ENCODE peak calls at places on chromosomes 11 and 22, in ten cellular contexts. D is activated CD8-positive, alpha-beta T cell treated with anti-CD3 and anti-CD28 coated beads for 36 hours; W is small intestine; K is non-pigmented ciliary epithelial cell; V is NCI-H2171; Q is mammary epithelial cell; H is GM04503; O is activated T-cell treated with anti-CD3 and anti-CD28 coated beads, Interleukin-2, amount 50 U/mL, for 24 hours; J is naive thymus-derived CD4-positive, alpha-beta T cell; T is EH. G is an unnamed sample.

GRCh38 chr11:122103366-122103765 is 12.6 kb downstream of the BLID start:
- DNase-seq in D (no peak), O (no peak), J (no peak), K (no peak), W (no peak), Q (peak), V (no peak), H (no peak), T (peak), G (no peak)

GRCh38 chr22:33922268-33922667 is 2.0 kb upstream of the LARGE1 start:
- DNase-seq in W (peak), J (no peak), D (peak), Q (peak), O (peak), K (no peak), H (no peak), V (no peak), T (peak), G (no peak)

GRCh38 chr11:124880958-124881357 is 15.7 kb downstream of the ROBO3 start:
- DNase-seq in V (no peak), J (no peak), H (no peak), O (no peak), K (no peak), T (no peak), W (no peak), D (no peak), Q (no peak), G (no peak)

GRCh38 chr22:37538590-37539357 is 19.6 kb upstream of the CARD10 start:
- DNase-seq in J (peak), Q (peak), O (peak), W (peak), D (peak), K (peak), T (peak), H (no peak), V (peak), G (peak)

GRCh38 chr11:73652046-73652730 is 5.8 kb downstream of the PLEKHB1 start:
- DNase-seq in J (no peak), Q (peak), T (no peak), V (no peak), D (no peak), H (no peak), W (peak), K (no peak), O (no peak), G (no peak)

GRCh38 chr11:98979212-98979611 is 41.5 kb upstream of the CNTN5 start:
- DNase-seq in K (no peak), W (no peak), V (no peak), D (no peak), J (no peak), Q (no peak), T (no peak), H (no peak), O (no peak), G (no peak)

GRCh38 chr11:850777-851762 is 8.4 kb downstream of the TSPAN4 start:
- DNase-seq in J (no peak), O (no peak), D (peak), H (no peak), Q (no peak), K (no peak), W (no peak), V (peak), T (no peak), G (no peak)

GRCh38 chr22:32233091-32233490 is 22.1 kb downstream of the SLC5A4 start:
- DNase-seq in J (no peak), V (no peak), D (no peak), K (no peak), Q (no peak), W (no peak), T (no peak), H (no peak), O (no peak), G (no peak)

GRCh38 chr22:32695451-32695891 is 106.0 kb upstream of the TIMP3 start:
- DNase-seq in T (peak), Q (peak), V (no peak), D (no peak), K (peak), J (no peak), O (no peak), H (peak), W (peak), G (peak)

GRCh38 chr11:71255323-71255722 is 2.9 kb upstream of the SHANK2 start:
- DNase-seq in W (peak), Q (peak), O (no peak), V (no peak), D (no peak), K (no peak), J (no peak), T (no peak), H (no peak), G (no peak)

GRCh38 chr11:97938789-97939188 is 1082.0 kb upstream of the CNTN5 start:
- DNase-seq in D (no peak), T (no peak), J (no peak), O (no peak), W (no peak), V (no peak), Q (no peak), H (no peak), K (no peak), G (no peak)

GRCh38 chr22:23781065-23781464 is 5.7 kb upstream of the SMARCB1 start:
- DNase-seq in D (no peak), K (no peak), W (no peak), T (no peak), H (no peak), Q (no peak), V (no peak), O (no peak), J (no peak), G (no peak)

GRCh38 chr11:130475426-130476053 is 27.1 kb downstream of the ADAMTS15 start:
- DNase-seq in J (no peak), D (no peak), T (no peak), O (no peak), H (no peak), Q (no peak), K (no peak), W (no peak), V (no peak), G (no peak)

GRCh38 chr11:88352139-88352538 is 14.6 kb upstream of the CTSC start:
- DNase-seq in V (no peak), J (no peak), T (peak), D (no peak), K (peak), O (no peak), Q (peak), W (no peak), H (no peak), G (peak)

GRCh38 chr11:92979176-92979575 is 9.7 kb downstream of the MTNR1B start:
- DNase-seq in K (peak), H (no peak), Q (peak), W (no peak), J (no peak), O (no peak), T (peak), V (no peak), D (no peak), G (peak)

GRCh38 chr22:24450600-24450999 is 23.2 kb downstream of the ADORA2A start:
- DNase-seq in D (no peak), T (no peak), K (no peak), H (no peak), Q (no peak), V (no peak), J (no peak), O (no peak), W (no peak), G (no peak)

GRCh38 chr11:31689559-31689958 is 121.6 kb downstream of the PAX6 start:
- DNase-seq in D (no peak), J (no peak), Q (no peak), K (no peak), W (no peak), H (no peak), T (no peak), O (no peak), V (peak), G (no peak)

GRCh38 chr11:59756845-59757244 is 1.7 kb downstream of the STX3 start:
- DNase-seq in Q (peak), J (no peak), W (peak), H (no peak), V (no peak), T (peak), O (no peak), K (no peak), D (peak), G (peak)

GRCh38 chr11:78218707-78219492 is 30.2 kb downstream of the USP35 start:
- DNase-seq in V (no peak), O (no peak), K (no peak), Q (no peak), J (peak), W (no peak), T (no peak), D (no peak), H (no peak), G (no peak)

GRCh38 chr11:64568041-64568571 is 22.9 kb upstream of the SLC22A12 start:
- DNase-seq in K (no peak), H (no peak), Q (no peak), J (no peak), D (no peak), W (no peak), T (no peak), V (no peak), O (no peak), G (no peak)

GRCh38 chr11:113488931-113489351 is 13.7 kb upstream of the DRD2 start:
- DNase-seq in J (no peak), D (no peak), Q (peak), H (no peak), T (no peak), O (no peak), W (no peak), V (no peak), K (no peak), G (no peak)

GRCh38 chr22:40040927-40041326 is 46.2 kb downstream of the FAM83F start:
- DNase-seq in Q (peak), O (no peak), H (no peak), K (no peak), V (peak), T (peak), D (no peak), W (no peak), J (no peak), G (peak)

GRCh38 chr11:73734996-73735395 is 25.9 kb downstream of the RAB6A start:
- DNase-seq in D (no peak), O (no peak), J (no peak), K (no peak), H (no peak), T (peak), W (no peak), V (no peak), Q (peak), G (no peak)

GRCh38 chr22:43479962-43480361 is 68.1 kb downstream of the MPPED1 start:
- DNase-seq in V (no peak), J (no peak), D (no peak), T (no peak), K (no peak), Q (no peak), O (no peak), H (no peak), W (peak), G (no peak)